ENCODE peak calls at places on chromosomes 7 and 10, in nine cellular contexts. D is spleen, R is PC-9, U is kidney, H is SK-N-SH, S is H9, G is right cardiac atrium, N is iPS DF 6.9, V is endodermal cell. K is an unnamed sample.

GRCh38 chr10:79203014-79203675 is 134.4 kb downstream of the ZMIZ1 start:
- DNase-seq in D (no peak), R (no peak), U (no peak), H (no peak), S (no peak), G (peak), N (no peak), V (no peak), K (no peak)

GRCh38 chr7:152922318-152923081 is 162.9 kb downstream of the ACTR3B start:
- DNase-seq in D (no peak), R (no peak), U (no peak), H (peak), S (no peak), G (no peak), N (no peak), V (no peak), K (no peak)

GRCh38 chr7:68868975-68869374 is 729.3 kb upstream of the AUTS2 start:
- DNase-seq in D (no peak), R (no peak), U (no peak), H (no peak), S (no peak), G (no peak), N (no peak), V (no peak), K (no peak)

GRCh38 chr10:22341190-22341935 is 3.9 kb upstream of the SPAG6 start:
- DNase-seq in D (no peak), R (no peak), U (no peak), H (peak), S (peak), G (no peak), N (no peak), V (no peak), K (peak)

GRCh38 chr10:75662715-75663114 is 231.3 kb downstream of the LRMDA start:
- DNase-seq in D (no peak), R (no peak), U (peak), H (no peak), S (no peak), G (peak), N (no peak), V (no peak), K (no peak)

GRCh38 chr7:99789441-99790070 is 5.6 kb upstream of the CYP3A4 start:
- DNase-seq in D (no peak), R (no peak), U (no peak), H (no peak), S (no peak), G (no peak), N (no peak), V (no peak), K (no peak)

GRCh38 chr7:141295367-141295895 is 221.6 kb downstream of the TMEM178B start:
- DNase-seq in D (no peak), R (no peak), U (no peak), H (no peak), S (no peak), G (no peak), N (no peak), V (no peak), K (no peak)

GRCh38 chr10:133059571-133059970 is 28.2 kb upstream of the ADGRA1 start:
- DNase-seq in D (no peak), R (no peak), U (no peak), H (no peak), S (no peak), G (peak), N (no peak), V (no peak), K (no peak)

GRCh38 chr10:58414270-58415041 is 29.2 kb downstream of the TFAM start:
- DNase-seq in D (no peak), R (no peak), U (no peak), H (peak), S (no peak), G (no peak), N (no peak), V (peak), K (no peak)

GRCh38 chr7:27586825-27587224 is 75.9 kb downstream of the HIBADH start:
- DNase-seq in D (peak), R (no peak), U (peak), H (peak), S (peak), G (no peak), N (no peak), V (peak), K (no peak)

GRCh38 chr10:111989136-111990050 is 194.2 kb downstream of the GPAM start:
- DNase-seq in D (no peak), R (no peak), U (no peak), H (peak), S (no peak), G (no peak), N (no peak), V (no peak), K (no peak)

GRCh38 chr10:133366130-133366478 is 7.0 kb downstream of the ECHS1 start:
- DNase-seq in D (no peak), R (no peak), U (no peak), H (no peak), S (no peak), G (peak), N (no peak), V (no peak), K (no peak)

GRCh38 chr7:90655566-90655965 is 59.4 kb downstream of the CDK14 start:
- DNase-seq in D (no peak), R (no peak), U (no peak), H (no peak), S (no peak), G (no peak), N (no peak), V (no peak), K (peak)

GRCh38 chr7:98870071-98870651 is 347 bp upstream of the TMEM130 start:
- DNase-seq in D (peak), R (peak), U (peak), H (peak), S (peak), G (peak), N (no peak), V (peak), K (peak)

GRCh38 chr10:114631678-114632417 is 26.2 kb downstream of the ABLIM1 start:
- DNase-seq in D (peak), R (peak), U (peak), H (peak), S (peak), G (peak), N (no peak), V (peak), K (peak)

GRCh38 chr10:111234234-111234633 is 157.4 kb downstream of the ADRA2A start:
- DNase-seq in D (no peak), R (no peak), U (no peak), H (no peak), S (no peak), G (no peak), N (no peak), V (no peak), K (no peak)

GRCh38 chr7:130207642-130208041 is at the start of gene SSMEM1:
- DNase-seq in D (no peak), R (no peak), U (no peak), H (no peak), S (no peak), G (no peak), N (no peak), V (no peak), K (no peak)

GRCh38 chr7:5494683-5495561 is 71.3 kb upstream of the TNRC18 start:
- DNase-seq in D (peak), R (peak), U (peak), H (peak), S (peak), G (peak), N (no peak), V (peak), K (peak)

GRCh38 chr10:63886281-63887025 is 365.3 kb downstream of the REEP3 start:
- DNase-seq in D (no peak), R (no peak), U (no peak), H (no peak), S (no peak), G (no peak), N (no peak), V (no peak), K (no peak)

GRCh38 chr10:16993186-16993585 is 136.4 kb downstream of the CUBN start:
- DNase-seq in D (no peak), R (no peak), U (no peak), H (no peak), S (no peak), G (no peak), N (no peak), V (no peak), K (no peak)

GRCh38 chr10:125531470-125531869 is 151.5 kb downstream of the TEX36 start:
- DNase-seq in D (no peak), R (no peak), U (no peak), H (no peak), S (no peak), G (no peak), N (no peak), V (no peak), K (no peak)

GRCh38 chr7:127598318-127598717 is 4.8 kb downstream of the FSCN3 start:
- DNase-seq in D (no peak), R (no peak), U (no peak), H (no peak), S (peak), G (no peak), N (no peak), V (peak), K (peak)

GRCh38 chr7:42262907-42263466 is 26.0 kb upstream of the GLI3 start:
- DNase-seq in D (no peak), R (no peak), U (no peak), H (no peak), S (peak), G (peak), N (no peak), V (peak), K (no peak)

GRCh38 chr10:24133839-24134238 is 75.1 kb upstream of the KIAA1217 start:
- DNase-seq in D (no peak), R (no peak), U (no peak), H (no peak), S (no peak), G (no peak), N (no peak), V (no peak), K (no peak)

GRCh38 chr10:60948871-60949270 is 4.9 kb upstream of the RHOBTB1 start:
- DNase-seq in D (no peak), R (no peak), U (no peak), H (no peak), S (no peak), G (no peak), N (no peak), V (no peak), K (no peak)

GRCh38 chr10:83122336-83122735 is 1017.0 kb upstream of the GHITM start:
- DNase-seq in D (no peak), R (no peak), U (no peak), H (no peak), S (no peak), G (no peak), N (no peak), V (no peak), K (no peak)

GRCh38 chr7:116271161-116271979 is 61.0 kb downstream of the TES start:
- DNase-seq in D (no peak), R (no peak), U (no peak), H (no peak), S (no peak), G (peak), N (no peak), V (no peak), K (no peak)

GRCh38 chr7:137943132-137943551 is 58.7 kb downstream of the CREB3L2 start:
- DNase-seq in D (no peak), R (no peak), U (peak), H (no peak), S (no peak), G (peak), N (no peak), V (peak), K (no peak)

GRCh38 chr10:31687545-31688482 is 240.8 kb downstream of the ARHGAP12 start:
- DNase-seq in D (no peak), R (no peak), U (no peak), H (no peak), S (no peak), G (no peak), N (no peak), V (no peak), K (no peak)

DNA sequence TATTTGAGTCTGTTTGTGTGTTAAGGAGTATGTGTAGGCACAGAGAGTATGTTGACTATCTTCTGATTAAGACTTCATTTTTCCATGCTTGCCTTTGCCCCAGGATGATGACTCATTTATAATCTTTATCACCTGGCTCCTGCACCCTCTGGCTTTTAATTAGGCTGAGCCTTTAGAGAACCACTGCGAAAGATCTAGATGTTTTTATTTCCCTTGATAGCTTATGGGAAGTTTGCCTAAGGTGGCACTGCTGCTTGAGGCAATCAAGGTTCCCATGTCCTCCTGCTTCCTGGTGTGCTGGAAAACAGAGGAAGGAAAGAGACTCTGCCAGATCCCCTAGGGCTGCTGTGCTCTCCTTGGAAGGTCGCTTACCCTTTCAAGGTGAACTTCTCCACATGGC is 114.6 kb downstream of the ARL4A start:
- DNase-seq in D (no peak), R (no peak), U (no peak), H (no peak), S (no peak), G (no peak), N (no peak), V (no peak), K (no peak)
- H3K27ac ChIP-seq in D (no peak), R (peak), U (no peak), H (no peak), S (no peak), G (no peak), N (no peak), V (no peak), K (no peak)

GRCh38 chr7:70238171-70238575 is 639.9 kb downstream of the AUTS2 start:
- DNase-seq in D (no peak), R (no peak), U (no peak), H (peak), S (no peak), G (no peak), N (no peak), V (no peak), K (no peak)
- H3K27ac ChIP-seq in D (no peak), R (no peak), U (no peak), H (peak), S (no peak), G (no peak), N (no peak), V (peak), K (no peak)

GRCh38 chr10:68242051-68242450 is 10.1 kb upstream of the ATOH7 start:
- DNase-seq in D (no peak), R (no peak), U (no peak), H (no peak), S (no peak), G (no peak), N (no peak), V (no peak), K (no peak)
- H3K27ac ChIP-seq in D (no peak), R (no peak), U (no peak), H (no peak), S (no peak), G (no peak), N (no peak), V (no peak), K (no peak)

GRCh38 chr10:80536361-80536835 is 1.3 kb upstream of the SH2D4B start:
- DNase-seq in D (peak), R (no peak), U (no peak), H (no peak), S (no peak), G (no peak), N (no peak), V (no peak), K (peak)
- H3K27ac ChIP-seq in D (no peak), R (no peak), U (no peak), H (no peak), S (no peak), G (no peak), N (no peak), V (no peak), K (no peak)